ENCODE peak calls at places on chromosome 18, in eight cellular contexts. T, P, F, X, L, N, O and A are unnamed samples.

GRCh38 chr18:23852236-23853045 is 162.1 kb upstream of the TTC39C start:
- DNase-seq in P (no peak), X (no peak), F (no peak), L (no peak), N (no peak), O (no peak), T (no peak), A (no peak)

GRCh38 chr18:29693334-29693733 is 1349.2 kb downstream of the DSC3 start:
- DNase-seq in F (no peak), L (no peak), N (no peak), O (no peak), T (no peak), X (no peak), P (no peak), A (no peak)

GRCh38 chr18:111292-112014 is 46.9 kb upstream of the USP14 start:
- DNase-seq in X (peak; percentile 80), P (peak; percentile 68), O (peak; percentile 26), F (peak; percentile 85), L (peak; percentile 75), T (peak; percentile 87), N (peak; percentile 60), A (peak; percentile 86)

GRCh38 chr18:829432-829831 is 17.4 kb upstream of the YES1 start:
- DNase-seq in L (no peak), N (no peak), F (no peak), X (no peak), P (no peak), T (no peak), O (no peak), A (no peak)

GRCh38 chr18:74114206-74114605 is 33.4 kb downstream of the FBXO15 start:
- DNase-seq in N (no peak), X (no peak), P (no peak), F (no peak), O (no peak), T (no peak), L (no peak), A (no peak)

GRCh38 chr18:79867666-79868065 is 69.9 kb downstream of the KCNG2 start:
- DNase-seq in N (no peak), L (no peak), T (no peak), P (no peak), F (no peak), X (no peak), O (no peak), A (peak; percentile 64)

GRCh38 chr18:23277399-23277798 is 142.1 kb downstream of the CABLES1 start:
- DNase-seq in O (no peak), X (peak; percentile 51), L (no peak), T (no peak), N (no peak), P (no peak), F (no peak), A (no peak)

GRCh38 chr18:79770826-79771225 is 26.9 kb upstream of the KCNG2 start:
- DNase-seq in P (peak; percentile 8), N (no peak), O (no peak), L (no peak), T (no peak), X (no peak), F (peak; percentile 5), A (no peak)

GRCh38 chr18:36130039-36130831 is 536 bp downstream of the ELP2 start:
- DNase-seq in X (peak; percentile 7), P (no peak), O (peak; percentile 2), F (no peak), L (no peak), T (no peak), N (no peak), A (no peak)

GRCh38 chr18:79800353-79801180 is 2.8 kb downstream of the KCNG2 start:
- DNase-seq in O (no peak), P (no peak), L (no peak), F (no peak), X (no peak), N (no peak), T (no peak), A (peak; percentile 68)

GRCh38 chr18:35143615-35144596 is 96.9 kb upstream of the ZNF397 start:
- DNase-seq in F (peak; percentile 83), X (peak; percentile 67), O (peak; percentile 69), N (peak; percentile 25), L (peak; percentile 60), P (peak; percentile 53), T (peak; percentile 27), A (no peak)

GRCh38 chr18:9710037-9710436 is 1.9 kb downstream of the RAB31 start:
- DNase-seq in X (no peak), T (no peak), O (no peak), L (no peak), P (no peak), N (no peak), F (no peak), A (no peak)

DNA sequence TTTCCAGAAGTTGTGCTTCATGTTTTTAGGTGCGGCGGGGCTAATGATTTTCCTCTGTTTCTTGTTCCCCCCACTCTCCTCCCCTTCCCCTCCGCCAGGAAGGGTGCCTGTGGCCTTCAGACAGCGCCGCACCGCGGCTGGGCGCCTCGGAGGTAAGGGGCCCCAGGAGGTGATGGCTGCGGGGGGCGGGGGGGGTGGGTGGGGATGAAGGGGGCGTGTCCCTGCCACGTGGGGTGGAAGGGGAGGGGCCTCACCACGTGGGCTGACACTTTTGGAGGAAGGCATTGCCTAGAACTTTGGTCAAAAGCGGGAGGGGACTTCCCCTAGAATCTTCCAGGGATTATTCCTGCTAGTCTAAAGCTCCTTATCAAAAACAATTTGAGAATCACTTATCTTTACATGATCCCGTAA is 83.1 kb downstream of the FAM210A start:
- DNase-seq in N (no peak), L (no peak), O (no peak), P (no peak), X (no peak), F (peak; percentile 16), T (no peak), A (no peak)
- TF ChIP-seq CTCF in N (no peak), L (no peak), O (no peak), P (no peak), X (no peak), F (no peak), T (no peak), A (no peak)

GRCh38 chr18:27491772-27492171 is 306.7 kb upstream of the CHST9 start:
- DNase-seq in F (peak; percentile 60), X (no peak), P (no peak), O (no peak), T (no peak), L (no peak), N (no peak), A (no peak)
- TF ChIP-seq CTCF in F (no peak), X (no peak), P (no peak), O (no peak), T (no peak), L (no peak), N (no peak), A (no peak)

DNA sequence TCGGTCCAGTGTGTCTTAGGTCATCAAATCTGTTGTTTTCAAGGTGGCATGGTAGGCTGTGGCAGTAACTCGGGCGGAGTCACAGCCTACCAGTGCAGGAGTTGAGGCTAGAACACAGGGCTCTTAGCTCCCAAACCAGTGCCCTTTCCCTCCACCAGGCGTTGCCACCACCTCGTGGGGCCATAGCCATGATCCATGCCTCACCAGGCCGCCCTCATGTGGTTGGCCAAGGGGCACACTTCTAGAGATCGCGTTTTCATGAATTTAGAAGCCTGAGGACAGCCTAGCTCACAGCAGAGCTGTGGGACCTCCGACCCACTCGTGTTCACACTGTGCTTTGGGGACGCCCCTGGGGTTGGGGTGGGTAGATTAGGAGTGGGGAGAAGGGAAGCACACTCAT is 10.6 kb downstream of the SEC11C start:
- DNase-seq in F (peak; percentile 61), P (no peak), T (no peak), L (no peak), O (no peak), N (no peak), X (no peak), A (no peak)
- TF ChIP-seq CTCF in F (peak; percentile 54), P (no peak), T (no peak), L (no peak), O (no peak), N (no peak), X (no peak), A (no peak)

GRCh38 chr18:72544092-72544886 is at the start of gene CBLN2:
- DNase-seq in F (peak; percentile 93), N (no peak), P (peak; percentile 26), T (peak; percentile 86), X (peak; percentile 76), O (peak; percentile 69), L (no peak), A (peak; percentile 83)
- TF ChIP-seq CTCF in F (peak; percentile 96), N (no peak), P (peak; percentile 51), T (peak; percentile 88), X (peak; percentile 66), O (peak; percentile 67), L (peak; percentile 39), A (peak; percentile 95)

GRCh38 chr18:33444699-33445098 is 4.2 kb upstream of the CCDC178 start:
- DNase-seq in X (no peak), F (no peak), O (no peak), L (no peak), N (no peak), P (no peak), T (no peak), A (no peak)

GRCh38 chr18:33440384-33441043 is at the start of gene CCDC178:
- DNase-seq in O (no peak), L (peak; percentile 40), N (no peak), T (peak; percentile 82), X (no peak), P (peak; percentile 7), F (peak; percentile 89), A (peak; percentile 78)

DNA sequence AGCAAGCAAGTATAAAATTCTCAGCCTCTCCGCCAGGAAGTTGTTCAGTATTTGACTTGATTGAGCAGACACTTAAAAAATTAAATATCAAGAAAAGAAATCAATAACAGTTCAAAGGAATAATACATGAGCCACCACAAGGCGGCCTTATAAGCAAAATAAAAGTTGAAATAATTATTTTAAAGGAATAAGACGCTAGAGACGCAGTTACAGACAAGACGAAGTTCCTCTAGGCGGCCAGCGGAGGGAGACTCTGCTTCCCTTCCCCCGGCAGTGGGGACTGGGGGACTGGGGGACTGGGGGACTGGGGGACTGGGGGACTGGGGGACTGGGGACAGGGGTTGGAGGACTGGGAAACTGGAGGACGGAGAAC is 524 bp downstream of the CCDC178 start:
- DNase-seq in T (peak; percentile 64), N (no peak), P (peak; percentile 18), F (peak; percentile 88), X (peak; percentile 44), O (peak; percentile 58), L (peak; percentile 54), A (peak; percentile 69)
- TF ChIP-seq CTCF in T (peak; percentile 49), N (no peak), P (peak; percentile 42), F (peak; percentile 70), X (peak; percentile 61), O (peak; percentile 37), L (peak; percentile 33), A (peak; percentile 78)